ENCODE peak calls at places on chromosome 1, in eight cellular contexts. K is dorsolateral prefrontal cortex, A is right lobe of liver, P is lower lobe of right lung, N is H9, M is upper lobe of right lung, G is IMR-90, D is bronchial epithelial cell. J is an unnamed sample. For H3K27me3, the result is how much of the 10 kb centered on the place peaks cover.

GRCh38 chr1:77614037-77614436 is 68.4 kb downstream of the ZZZ3 start:
- DNase-seq in D (no peak), P (no peak), M (no peak), A (no peak), G (no peak), K (no peak), N (no peak), J (no peak)

GRCh38 chr1:241266121-241266520 is 90.9 kb downstream of the RGS7 start:
- DNase-seq in A (no peak), M (no peak), G (no peak), K (no peak), D (no peak), P (no peak), N (no peak), J (no peak)

GRCh38 chr1:156840880-156841279 is 18.0 kb downstream of the INSRR start:
- DNase-seq in M (no peak), A (no peak), G (no peak), P (no peak), K (no peak), D (no peak), N (no peak), J (no peak)

GRCh38 chr1:36761073-36761472 is 273.2 kb downstream of the GRIK3 start:
- DNase-seq in D (no peak), N (no peak), A (peak), K (no peak), P (no peak), M (no peak), G (no peak), J (no peak)

GRCh38 chr1:170676628-170677027 is 12.7 kb downstream of the PRRX1 start:
- DNase-seq in M (no peak), G (peak), N (no peak), A (no peak), P (no peak), K (no peak), D (no peak), J (no peak)

GRCh38 chr1:167263784-167264464 is 43.2 kb downstream of the POU2F1 start:
- DNase-seq in A (no peak), M (no peak), P (no peak), D (peak), K (no peak), G (no peak), N (no peak), J (no peak)

GRCh38 chr1:209326876-209327275 is 256.6 kb upstream of the CAMK1G start:
- DNase-seq in G (no peak), A (no peak), D (no peak), N (no peak), K (peak), M (no peak), P (no peak), J (peak)

GRCh38 chr1:215488850-215489249 is 78.3 kb upstream of the KCTD3 start:
- DNase-seq in G (no peak), K (no peak), M (no peak), A (no peak), N (no peak), D (no peak), P (no peak), J (no peak)

GRCh38 chr1:243926299-243926698 is 76.3 kb upstream of the AKT3 start:
- DNase-seq in A (no peak), M (no peak), N (no peak), G (no peak), K (no peak), D (no peak), P (no peak), J (no peak)

GRCh38 chr1:1230656-1231399 is 973 bp downstream of the SDF4 start:
- DNase-seq in G (peak), K (no peak), D (peak), P (no peak), N (no peak), M (no peak), A (no peak), J (no peak)

GRCh38 chr1:212133319-212133718 is 97.8 kb downstream of the DTL start:
- DNase-seq in G (no peak), N (no peak), M (no peak), D (no peak), A (no peak), K (no peak), P (no peak), J (no peak)

GRCh38 chr1:162846256-162847212 is 14.4 kb downstream of the CCDC190 start:
- DNase-seq in G (peak), N (no peak), K (no peak), P (no peak), M (no peak), D (peak), A (no peak), J (peak)

GRCh38 chr1:87820667-87821066 is 492.0 kb downstream of the LMO4 start:
- DNase-seq in P (no peak), M (no peak), D (no peak), A (no peak), N (no peak), G (no peak), K (no peak), J (no peak)

GRCh38 chr1:233904979-233905415 is 521 bp downstream of the SLC35F3 start:
- DNase-seq in N (no peak), P (no peak), G (no peak), A (no peak), K (peak), D (no peak), M (peak), J (no peak)

GRCh38 chr1:233897325-233898162 is 6.9 kb upstream of the SLC35F3 start:
- DNase-seq in N (no peak), D (peak), A (no peak), G (no peak), K (no peak), M (no peak), P (no peak), J (no peak)

GRCh38 chr1:233905416-233906051 is 1.1 kb downstream of the SLC35F3 start:
- DNase-seq in A (no peak), N (peak), K (no peak), D (no peak), P (no peak), M (no peak), G (no peak), J (no peak)

GRCh38 chr1:233907139-233907538 is 2.7 kb downstream of the SLC35F3 start:
- DNase-seq in A (no peak), K (no peak), D (no peak), N (no peak), P (no peak), M (no peak), G (no peak), J (no peak)

DNA sequence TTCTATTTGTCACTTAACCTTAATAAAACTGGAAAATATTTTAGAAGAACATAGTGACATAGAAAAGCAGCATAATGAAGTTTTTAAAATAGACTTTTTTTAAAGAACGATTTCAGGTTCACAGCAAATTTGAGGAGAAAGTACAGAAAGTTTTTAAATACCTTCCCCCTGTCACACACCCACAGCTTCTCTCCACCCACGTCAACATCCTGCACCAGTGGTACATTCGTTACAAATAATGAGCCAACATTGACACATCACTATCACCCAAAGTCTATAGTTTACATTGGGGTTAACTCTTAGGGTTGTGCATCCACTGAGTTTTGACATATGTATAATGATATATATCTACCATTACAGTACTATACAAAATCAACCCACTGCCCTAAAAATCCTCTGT is 3.0 kb upstream of the SLC35F3 start:
- DNase-seq in P (no peak), K (no peak), N (no peak), G (no peak), D (no peak), M (no peak), A (no peak), J (no peak)
- H3K27me3 ChIP-seq in P (under half), K (under half), N (under half), G (under half), D (under half), M (under half), A (under half), J (under half)

GRCh38 chr1:26862781-26863676 is at the start of gene SFN:
- DNase-seq in N (peak), M (peak), G (no peak), K (no peak), D (peak), A (no peak), P (peak), J (peak)
- TF ChIP-seq CTCF in N (peak), M (peak), G (peak), K (no peak), D (peak), A (peak), P (peak), J (no peak)

GRCh38 chr1:245317253-245317652 is 162.5 kb downstream of the KIF26B start:
- DNase-seq in G (no peak), K (no peak), P (no peak), M (no peak), D (no peak), N (no peak), A (no peak), J (no peak)
- H3K27me3 ChIP-seq in G (under half), K (under half), P (under half), M (under half), D (under half), N (under half), A (under half), J (under half)

GRCh38 chr1:6080469-6080868 is 34.8 kb downstream of the KCNAB2 start:
- DNase-seq in M (no peak), N (no peak), P (no peak), K (peak), G (no peak), A (no peak), D (peak), J (no peak)
- TF ChIP-seq CTCF in M (no peak), N (peak), P (no peak), K (peak), G (peak), A (no peak), D (peak), J (no peak)

GRCh38 chr1:242523282-242523967 is 1.1 kb downstream of the PLD5 start:
- DNase-seq in G (no peak), P (no peak), M (no peak), N (peak), K (no peak), D (no peak), A (no peak), J (no peak)

GRCh38 chr1:242525360-242525722 is 844 bp upstream of the PLD5 start:
- DNase-seq in N (no peak), A (no peak), M (no peak), D (no peak), P (no peak), K (no peak), G (no peak), J (no peak)

GRCh38 chr1:242523968-242524570 is 428 bp downstream of the PLD5 start:
- DNase-seq in G (no peak), D (peak), M (peak), N (peak), K (peak), P (peak), A (no peak), J (peak)

GRCh38 chr1:242524571-242525359 is at the start of gene PLD5:
- DNase-seq in K (no peak), P (no peak), G (no peak), A (no peak), D (no peak), N (peak), M (peak), J (peak)

GRCh38 chr1:242525769-242526168 is 1.3 kb upstream of the PLD5 start:
- DNase-seq in A (no peak), M (no peak), K (no peak), G (no peak), N (no peak), P (no peak), D (no peak), J (no peak)
- H3K27me3 ChIP-seq in A (under half), M (under half), K (under half), G (under half), N (under half), P (under half), D (under half), J (half or more)

DNA sequence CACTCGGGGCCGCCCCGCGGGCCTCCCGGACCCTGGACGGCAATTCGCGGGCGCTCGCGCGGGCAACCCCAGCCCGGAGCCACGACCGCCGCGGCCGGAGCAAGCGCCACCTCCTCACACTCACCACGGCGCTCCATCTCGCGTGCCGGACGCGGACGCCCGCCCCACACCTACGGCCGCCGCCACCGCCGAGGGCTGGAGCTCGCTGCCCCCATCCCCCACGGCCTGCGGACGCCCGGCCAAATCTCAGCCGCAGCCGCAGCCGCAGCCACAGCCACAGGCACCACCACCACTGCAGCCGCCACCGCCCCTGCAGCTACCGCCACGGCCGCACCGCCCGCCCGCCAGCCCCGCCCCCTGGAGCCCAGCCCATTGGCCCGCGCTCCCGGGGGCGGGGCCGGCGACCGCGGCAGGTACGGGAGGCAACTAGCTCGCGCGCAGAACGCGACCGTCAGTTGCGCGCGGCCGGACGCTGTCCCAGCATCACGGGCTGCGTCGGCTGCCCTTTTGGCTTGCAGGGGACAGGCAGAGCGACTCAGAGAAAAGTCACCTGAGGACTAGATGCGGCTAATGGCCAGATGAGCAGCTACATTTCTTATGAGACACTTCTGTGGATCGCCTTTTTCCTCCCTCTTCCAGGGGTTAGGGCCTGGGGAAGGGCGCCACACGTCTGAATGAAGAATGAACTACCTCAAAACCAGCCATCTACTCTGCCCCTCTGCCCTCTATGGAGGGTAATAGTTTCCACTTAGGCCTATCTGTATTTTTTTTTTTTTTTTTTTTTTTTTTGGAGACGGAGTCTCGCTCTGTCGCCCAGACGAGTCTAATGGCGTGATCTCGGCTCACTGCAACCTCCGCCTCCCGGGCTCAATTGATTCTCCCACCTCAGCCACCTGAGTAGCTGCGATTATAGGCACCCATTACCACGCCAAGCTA is at the start of gene ARHGAP29:
- DNase-seq in A (peak), D (peak), M (peak), G (peak), K (peak), N (peak), P (peak), J (peak)
- TF ChIP-seq CTCF in A (no peak), D (no peak), M (no peak), G (no peak), K (no peak), N (peak), P (no peak), J (no peak)

GRCh38 chr1:25091671-25092070 is 140.6 kb downstream of the SYF2 start:
- DNase-seq in P (no peak), K (no peak), M (no peak), D (no peak), N (no peak), G (no peak), A (no peak), J (no peak)
- H3K27me3 ChIP-seq in P (under half), K (under half), M (under half), D (under half), N (under half), G (half or more), A (under half), J (under half)

GRCh38 chr1:190474010-190474409 is 3.7 kb downstream of the BRINP3 start:
- DNase-seq in K (no peak), A (no peak), D (no peak), G (no peak), M (no peak), N (no peak), P (no peak), J (no peak)
- TF ChIP-seq CTCF in K (no peak), A (no peak), D (no peak), G (no peak), M (no peak), N (no peak), P (no peak), J (no peak)

J was measured in left lung.